ENCODE peak calls at places on chromosomes 16 and 17, in six cellular contexts. One of them, this sample, is unnamed.

GRCh38 chr17:31329221-31329620 is 7.8 kb upstream of the EVI2A start:
- DNase-seq in amygdala: no peak
- DNase-seq in CD4-positive, alpha-beta T cell: no peak
- DNase-seq in IMR-90: peak
- DNase-seq in endothelial cell: no peak
- DNase-seq in MM.1S: no peak
- DNase-seq in this sample: no peak

GRCh38 chr17:64938925-64939474 is 19.7 kb upstream of the LRRC37A3 start:
- DNase-seq in amygdala: no peak
- DNase-seq in CD4-positive, alpha-beta T cell: peak
- DNase-seq in IMR-90: peak
- DNase-seq in endothelial cell: peak
- DNase-seq in MM.1S: peak
- DNase-seq in this sample: peak

GRCh38 chr17:50213026-50214015 is 11.9 kb upstream of the COL1A1 start:
- DNase-seq in amygdala: no peak
- DNase-seq in CD4-positive, alpha-beta T cell: no peak
- DNase-seq in IMR-90: peak
- DNase-seq in endothelial cell: no peak
- DNase-seq in MM.1S: peak
- DNase-seq in this sample: peak

GRCh38 chr16:84841787-84842300 is 22.1 kb downstream of the CRISPLD2 start:
- DNase-seq in amygdala: no peak
- DNase-seq in CD4-positive, alpha-beta T cell: no peak
- DNase-seq in IMR-90: no peak
- DNase-seq in endothelial cell: no peak
- DNase-seq in MM.1S: no peak
- DNase-seq in this sample: peak

GRCh38 chr16:70638814-70639792 is 7.3 kb upstream of the IL34 start:
- DNase-seq in amygdala: no peak
- DNase-seq in CD4-positive, alpha-beta T cell: no peak
- DNase-seq in IMR-90: peak
- DNase-seq in endothelial cell: no peak
- DNase-seq in MM.1S: peak
- DNase-seq in this sample: no peak

GRCh38 chr16:26742040-26742439 is 324.7 kb upstream of the C16orf82 start:
- DNase-seq in amygdala: no peak
- DNase-seq in CD4-positive, alpha-beta T cell: no peak
- DNase-seq in IMR-90: no peak
- DNase-seq in endothelial cell: no peak
- DNase-seq in MM.1S: no peak
- DNase-seq in this sample: no peak

GRCh38 chr17:1565860-1566259 is 3.3 kb upstream of the PITPNA start:
- DNase-seq in amygdala: no peak
- DNase-seq in CD4-positive, alpha-beta T cell: no peak
- DNase-seq in IMR-90: no peak
- DNase-seq in endothelial cell: no peak
- DNase-seq in MM.1S: no peak
- DNase-seq in this sample: no peak

GRCh38 chr16:1113889-1114526 is 18.0 kb upstream of the C1QTNF8 start:
- DNase-seq in amygdala: no peak
- DNase-seq in CD4-positive, alpha-beta T cell: no peak
- DNase-seq in IMR-90: no peak
- DNase-seq in endothelial cell: no peak
- DNase-seq in MM.1S: no peak
- DNase-seq in this sample: no peak

GRCh38 chr16:1293921-1294656 is 15.3 kb upstream of the UBE2I start:
- DNase-seq in amygdala: no peak
- DNase-seq in CD4-positive, alpha-beta T cell: no peak
- DNase-seq in IMR-90: no peak
- DNase-seq in endothelial cell: no peak
- DNase-seq in MM.1S: no peak
- DNase-seq in this sample: no peak